ENCODE peak calls at places on chromosomes 11 and 22, in ten cellular contexts. W is heart right ventricle; X is stomach; Q is CD8-positive, alpha-beta memory T cell; C is AG09309; O is iris pigment epithelial cell; B is lower leg skin; M is HEK293T; K is activated B cell treated with CpG ODN at 0.5 μM for 24 hours; V is memory B cell. A is an unnamed sample.

GRCh38 chr11:69642913-69643632 is 2.1 kb downstream of the CCND1 start:
- DNase-seq in W (peak), B (peak), M (peak), X (peak), C (no peak), O (peak), V (peak), Q (peak), K (peak), A (peak)

GRCh38 chr11:15842345-15842744 is 514.0 kb downstream of the SOX6 start:
- DNase-seq in X (no peak), Q (no peak), K (no peak), O (no peak), C (no peak), W (no peak), M (no peak), V (no peak), B (no peak), A (no peak)

GRCh38 chr11:70538641-70539359 is 140.5 kb downstream of the CTTN start:
- DNase-seq in X (no peak), M (no peak), W (no peak), O (no peak), B (no peak), V (no peak), Q (no peak), K (no peak), C (no peak), A (no peak)

GRCh38 chr11:65716774-65717405 is 3.7 kb downstream of the RNASEH2C start:
- DNase-seq in O (no peak), K (no peak), V (no peak), C (no peak), X (no peak), Q (no peak), W (no peak), M (no peak), B (no peak), A (no peak)

GRCh38 chr22:37633693-37634504 is 5.6 kb upstream of the SH3BP1 start:
- DNase-seq in V (peak), W (peak), X (peak), M (no peak), O (peak), B (peak), Q (peak), C (peak), K (peak), A (peak)

GRCh38 chr11:7154881-7155344 is 66.1 kb downstream of the RBMXL2 start:
- DNase-seq in B (no peak), K (no peak), C (no peak), W (peak), M (no peak), Q (no peak), O (no peak), X (no peak), V (no peak), A (no peak)

GRCh38 chr11:77244277-77245014 is 57.0 kb downstream of the GDPD4 start:
- DNase-seq in W (no peak), X (no peak), V (no peak), M (no peak), B (no peak), Q (no peak), O (peak), C (peak), K (no peak), A (no peak)

GRCh38 chr22:31800065-31800464 is 46.2 kb downstream of the DEPDC5 start:
- DNase-seq in C (no peak), K (no peak), B (no peak), M (no peak), V (no peak), Q (no peak), O (peak), W (no peak), X (no peak), A (no peak)

GRCh38 chr22:49734882-49735281 is 92.8 kb downstream of the BRD1 start:
- DNase-seq in V (no peak), M (no peak), K (no peak), X (peak), Q (no peak), W (no peak), B (no peak), O (no peak), C (no peak), A (no peak)

GRCh38 chr11:22049276-22049675 is 143.6 kb upstream of the ANO5 start:
- DNase-seq in C (no peak), K (no peak), V (no peak), W (no peak), X (no peak), B (no peak), M (no peak), O (no peak), Q (no peak), A (no peak)

GRCh38 chr11:32891657-32892354 is 805 bp upstream of the QSER1 start:
- DNase-seq in M (no peak), Q (no peak), K (no peak), V (no peak), O (peak), B (no peak), X (no peak), W (peak), C (no peak), A (no peak)

GRCh38 chr11:2709429-2709828 is 9.6 kb upstream of the KCNQ1OT1 start:
- DNase-seq in V (no peak), X (no peak), C (no peak), Q (no peak), W (no peak), O (peak), M (no peak), B (no peak), K (no peak), A (no peak)

GRCh38 chr11:44621784-44622183 is 56.3 kb downstream of the CD82 start:
- DNase-seq in K (no peak), W (peak), B (no peak), Q (no peak), M (no peak), O (no peak), V (peak), C (no peak), X (peak), A (no peak)

A was measured in anterior cingulate cortex.